ENCODE peak calls at places on chromosomes 2 and 18, in nine cellular contexts. O is cardiac septum, X is hippocampal formation, R is amygdala, C is AG20443, L is D341Med, J is A549, W is H54, Q is lung. F is an unnamed sample.

GRCh38 chr2:8926356-8926755 is 77.1 kb downstream of the MBOAT2 start:
- DNase-seq in O (no peak), X (peak), R (peak), C (no peak), L (no peak), J (no peak), W (no peak), Q (no peak), F (no peak)

GRCh38 chr2:36633470-36634092 is 35.6 kb upstream of the FEZ2 start:
- DNase-seq in O (no peak), X (no peak), R (no peak), C (no peak), L (no peak), J (no peak), W (no peak), Q (no peak), F (peak)

GRCh38 chr18:35010156-35010555 is 31.1 kb upstream of the MAPRE2 start:
- DNase-seq in O (no peak), X (no peak), R (no peak), C (no peak), L (no peak), J (no peak), W (no peak), Q (no peak), F (no peak)

GRCh38 chr2:38370664-38371063 is 6.4 kb downstream of the ATL2 start:
- DNase-seq in O (no peak), X (no peak), R (no peak), C (no peak), L (no peak), J (no peak), W (no peak), Q (no peak), F (no peak)

GRCh38 chr2:238967031-238967977 is 119.4 kb downstream of the TWIST2 start:
- DNase-seq in O (no peak), X (no peak), R (no peak), C (no peak), L (no peak), J (no peak), W (no peak), Q (peak), F (no peak)

GRCh38 chr2:109458512-109458911 is 155.3 kb downstream of the SEPTIN10 start:
- DNase-seq in O (peak), X (no peak), R (no peak), C (no peak), L (no peak), J (no peak), W (no peak), Q (no peak), F (no peak)

GRCh38 chr18:63824220-63824525 is 49.0 kb downstream of the SERPINB7 start:
- DNase-seq in O (no peak), X (no peak), R (no peak), C (no peak), L (no peak), J (no peak), W (no peak), Q (no peak), F (no peak)

GRCh38 chr2:212915121-212915782 is 236.2 kb downstream of the IKZF2 start:
- DNase-seq in O (no peak), X (no peak), R (no peak), C (no peak), L (no peak), J (no peak), W (no peak), Q (no peak), F (no peak)

GRCh38 chr2:150586858-150587257 is 99.4 kb upstream of the RND3 start:
- DNase-seq in O (no peak), X (no peak), R (no peak), C (peak), L (no peak), J (peak), W (no peak), Q (no peak), F (peak)

GRCh38 chr2:103667335-103667884 is 905.6 kb downstream of the TMEM182 start:
- DNase-seq in O (no peak), X (no peak), R (no peak), C (no peak), L (no peak), J (no peak), W (no peak), Q (no peak), F (no peak)

GRCh38 chr2:147621656-147622197 is 223.1 kb upstream of the ACVR2A start:
- DNase-seq in O (no peak), X (no peak), R (no peak), C (no peak), L (no peak), J (no peak), W (no peak), Q (no peak), F (no peak)

GRCh38 chr2:208012449-208012848 is 12.9 kb downstream of the PLEKHM3 start:
- DNase-seq in O (no peak), X (no peak), R (no peak), C (no peak), L (no peak), J (no peak), W (no peak), Q (no peak), F (peak)

GRCh38 chr2:219111375-219112069 is 49.1 kb downstream of the NHEJ1 start:
- DNase-seq in O (no peak), X (no peak), R (no peak), C (no peak), L (no peak), J (no peak), W (no peak), Q (no peak), F (no peak)

GRCh38 chr2:239765076-239765845 is 259.9 kb downstream of the NDUFA10 start:
- DNase-seq in O (peak), X (no peak), R (no peak), C (no peak), L (no peak), J (no peak), W (no peak), Q (no peak), F (no peak)

GRCh38 chr2:48120759-48121242 is 214.5 kb upstream of the FBXO11 start:
- DNase-seq in O (no peak), X (no peak), R (no peak), C (no peak), L (no peak), J (no peak), W (no peak), Q (no peak), F (peak)

GRCh38 chr2:134934150-134934549 is 15.5 kb downstream of the CCNT2 start:
- DNase-seq in O (no peak), X (no peak), R (no peak), C (no peak), L (no peak), J (no peak), W (no peak), Q (no peak), F (no peak)

GRCh38 chr18:6482198-6482977 is 67.7 kb upstream of the L3MBTL4 start:
- DNase-seq in O (no peak), X (no peak), R (peak), C (peak), L (peak), J (peak), W (peak), Q (peak), F (peak)